ENCODE peak calls at places on chromosomes 13 and 19, in ten cellular contexts. X, O, W, Y, V, J, T, H, P and C are unnamed samples.

GRCh38 chr13:110554946-110555345 is 6.6 kb downstream of the RAB20 start:
- DNase-seq in H (no peak), Y (no peak), J (no peak), O (no peak), P (no peak), W (no peak), X (no peak), V (no peak), T (no peak), C (no peak)

GRCh38 chr19:11581740-11582139 is 4.3 kb upstream of the ACP5 start:
- DNase-seq in T (no peak), J (no peak), Y (no peak), V (no peak), O (no peak), X (peak; percentile 10), W (peak; percentile 16), H (no peak), P (no peak), C (peak; percentile 16)

GRCh38 chr19:18898081-18898532 is 2.1 kb upstream of the CERS1 start:
- DNase-seq in T (no peak), O (no peak), J (no peak), X (no peak), W (no peak), Y (no peak), H (no peak), P (peak; percentile 69), V (no peak), C (no peak)

GRCh38 chr13:113426591-113426986 is 26.7 kb downstream of the ADPRHL1 start:
- DNase-seq in X (no peak), Y (no peak), T (no peak), H (no peak), W (no peak), V (no peak), P (no peak), J (no peak), O (no peak), C (no peak)

GRCh38 chr13:94660695-94661324 is 51.5 kb downstream of the SOX21 start:
- DNase-seq in X (peak; percentile 27), O (no peak), J (no peak), H (no peak), P (peak; percentile 13), Y (no peak), T (no peak), W (peak; percentile 7), V (no peak), C (no peak)

GRCh38 chr13:31012285-31013024 is 80.0 kb downstream of the TEX26 start:
- DNase-seq in H (no peak), O (no peak), V (no peak), W (no peak), P (peak; percentile 70), X (peak; percentile 33), J (no peak), T (no peak), Y (no peak), C (no peak)

GRCh38 chr13:45451282-45451681 is 13.5 kb upstream of the COG3 start:
- DNase-seq in X (no peak), H (no peak), O (no peak), J (no peak), V (no peak), P (no peak), T (no peak), W (no peak), Y (no peak), C (no peak)

GRCh38 chr13:21219044-21219381 is 42.6 kb downstream of the MRPL57 start:
- DNase-seq in V (no peak), P (no peak), W (no peak), J (no peak), O (no peak), H (no peak), Y (no peak), X (no peak), T (no peak), C (no peak)

GRCh38 chr13:72489751-72490150 is 237.7 kb downstream of the MZT1 start:
- DNase-seq in T (no peak), V (no peak), W (no peak), X (no peak), J (no peak), H (no peak), O (no peak), P (no peak), Y (no peak), C (no peak)

GRCh38 chr13:78431328-78431727 is 172.0 kb downstream of the POU4F1 start:
- DNase-seq in O (no peak), H (no peak), J (no peak), W (no peak), V (no peak), T (no peak), P (no peak), Y (no peak), X (no peak), C (no peak)

GRCh38 chr13:77449265-77449664 is 86.2 kb upstream of the SCEL start:
- DNase-seq in Y (no peak), W (no peak), J (no peak), P (no peak), T (no peak), X (no peak), H (no peak), V (no peak), O (no peak), C (no peak)

GRCh38 chr19:38361633-38362075 is 12.7 kb upstream of the PSMD8 start:
- DNase-seq in O (peak; percentile 79), W (peak; percentile 59), J (peak; percentile 68), H (peak; percentile 58), V (peak; percentile 87), P (peak; percentile 97), Y (peak; percentile 65), T (peak; percentile 63), X (peak; percentile 59), C (peak; percentile 57)

GRCh38 chr19:35247526-35248309 is 1.1 kb upstream of the LSR start:
- DNase-seq in X (no peak), P (no peak), T (peak; percentile 95), H (peak; percentile 94), O (peak; percentile 88), Y (peak; percentile 59), V (peak; percentile 82), W (no peak), J (peak; percentile 44), C (peak; percentile 52)

GRCh38 chr19:7907544-7907943 is 3.9 kb downstream of the MAP2K7 start:
- DNase-seq in T (peak; percentile 5), J (no peak), P (no peak), O (no peak), X (no peak), V (no peak), W (no peak), H (no peak), Y (no peak), C (no peak)
- TF ChIP-seq CTCF in T (no peak), J (no peak), P (no peak), O (no peak), X (no peak), V (no peak), W (no peak), H (no peak), Y (no peak), C (no peak)

GRCh38 chr13:23740002-23740401 is 149.2 kb downstream of the MIPEP start:
- DNase-seq in P (no peak), J (no peak), V (no peak), X (no peak), O (no peak), H (no peak), T (no peak), W (no peak), Y (no peak), C (no peak)

GRCh38 chr13:23741879-23742510 is 147.2 kb downstream of the MIPEP start:
- DNase-seq in H (no peak), X (no peak), J (no peak), Y (no peak), V (no peak), T (no peak), P (peak; percentile 46), W (no peak), O (no peak), C (no peak)

GRCh38 chr13:23744315-23744714 is 144.9 kb downstream of the MIPEP start:
- DNase-seq in Y (no peak), W (no peak), H (no peak), O (no peak), P (no peak), V (no peak), J (no peak), X (no peak), T (no peak), C (no peak)

GRCh38 chr13:23743269-23743668 is 145.9 kb downstream of the MIPEP start:
- DNase-seq in Y (no peak), W (no peak), X (no peak), H (no peak), P (no peak), V (no peak), T (no peak), O (no peak), J (no peak), C (no peak)

GRCh38 chr13:23743717-23744116 is 145.5 kb downstream of the MIPEP start:
- DNase-seq in W (no peak), P (no peak), V (no peak), X (no peak), T (no peak), Y (no peak), H (no peak), J (no peak), O (no peak), C (no peak)
- H3K27ac ChIP-seq in W (no peak overlapping the region), P (no peak overlapping the region), V (no peak overlapping the region), X (no peak overlapping the region), T (no peak overlapping the region), Y (no peak overlapping the region), H (no peak overlapping the region), J (no peak overlapping the region), O (no peak overlapping the region), C (no peak overlapping the region)

GRCh38 chr19:1144741-1145140 is 29.3 kb downstream of the SBNO2 start:
- DNase-seq in H (no peak), T (no peak), V (no peak), J (no peak), X (no peak), O (no peak), W (no peak), Y (no peak), P (no peak), C (no peak)
- TF ChIP-seq CTCF in H (no peak), T (no peak), V (no peak), J (no peak), X (no peak), O (no peak), W (no peak), Y (no peak), P (no peak), C (no peak)

DNA sequence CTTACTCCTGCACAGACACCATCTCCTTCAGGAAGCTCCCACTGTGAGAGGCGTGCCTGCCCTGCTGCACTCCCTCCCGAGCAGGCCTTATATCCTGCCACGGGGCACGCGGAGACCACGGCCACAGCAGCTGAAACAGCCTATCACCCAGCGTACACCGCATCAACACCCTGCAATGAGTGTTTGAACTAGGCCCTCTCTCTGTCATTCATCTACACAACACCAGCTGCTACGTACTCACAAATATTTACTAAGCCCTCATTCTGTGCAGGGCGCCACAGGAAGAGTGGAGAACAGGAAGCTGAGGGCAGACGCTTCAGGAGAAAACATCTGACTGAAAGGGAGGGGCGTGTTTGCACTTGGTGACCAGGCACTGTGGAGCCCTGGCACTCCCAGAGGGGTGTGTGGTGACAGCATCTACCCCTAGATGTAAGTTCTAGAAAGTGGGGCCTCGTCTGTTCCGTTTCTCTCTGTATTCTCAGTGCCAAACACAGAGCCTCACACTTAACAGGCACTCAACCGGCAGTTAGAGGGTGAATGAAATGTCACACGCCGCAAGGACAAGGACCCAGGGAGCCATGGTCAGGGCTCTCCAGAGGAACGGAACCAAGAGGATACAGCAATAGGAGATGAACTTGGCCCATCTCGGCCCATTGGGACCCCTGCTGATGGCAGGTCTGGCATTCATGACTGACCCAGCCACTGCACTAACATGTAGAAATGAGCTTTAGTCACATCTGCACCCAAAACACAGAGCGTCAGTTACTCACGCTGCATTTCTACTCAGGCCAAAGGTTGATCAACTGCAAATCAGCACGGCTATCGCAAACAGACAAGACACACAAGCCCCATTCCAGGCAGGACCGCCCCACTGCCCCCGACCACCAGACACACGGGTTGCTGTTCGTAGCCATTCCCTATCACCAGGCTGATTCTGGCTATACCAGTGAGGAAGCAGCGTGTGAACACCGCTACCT is 15.7 kb downstream of the RANBP3 start:
- DNase-seq in V (peak; percentile 86), J (no peak), T (peak; percentile 87), P (no peak), H (peak; percentile 65), W (no peak), Y (no peak), O (peak; percentile 76), X (peak; percentile 62), C (peak; percentile 78)
- H3K27ac ChIP-seq in V (peak overlapping the region; percentile 80), J (peak overlapping the region; percentile 39), T (peak overlapping the region; percentile 69), P (peak overlapping the region; percentile 56), H (peak overlapping the region; percentile 95), W (no peak overlapping the region), Y (peak overlapping the region; percentile 79), O (peak overlapping the region; percentile 21), X (peak overlapping the region; percentile 61), C (peak overlapping the region; percentile 86)